ENCODE peak calls at places on chromosome 5, in seven cellular contexts. N is lower leg skin, A is T-helper 2 cell, K is Kasumi-1, Y is NCI-H2029, W is T-helper 1 cell, F is NT2/D1. J is an unnamed sample.

GRCh38 chr5:31383734-31384133 is 148.2 kb downstream of the DROSHA start:
- DNase-seq in F (no peak), Y (no peak), W (no peak), N (no peak), K (no peak), A (no peak), J (no peak)

GRCh38 chr5:401216-402034 is 41.6 kb upstream of the EXOC3 start:
- DNase-seq in F (no peak), K (no peak), Y (no peak), A (no peak), W (no peak), N (peak; percentile 11), J (no peak)

GRCh38 chr5:7850533-7851239 is at the start of gene CFAP90:
- DNase-seq in K (no peak), N (no peak), F (peak; percentile 54), Y (peak; percentile 29), A (peak; percentile 13), W (peak; percentile 28), J (no peak)

GRCh38 chr5:179060116-179061008 is at the start of gene ZNF354C:
- DNase-seq in A (peak; percentile 66), F (peak; percentile 81), Y (peak; percentile 74), K (no peak), N (peak; percentile 78), W (peak; percentile 72), J (peak; percentile 78)

GRCh38 chr5:33936004-33936380 is 194 bp upstream of the RXFP3 start:
- DNase-seq in Y (peak; percentile 25), N (no peak), K (peak; percentile 50), F (peak; percentile 40), A (no peak), W (no peak), J (peak; percentile 11)

GRCh38 chr5:138543730-138544104 is 681 bp upstream of the ETF1 start:
- DNase-seq in F (no peak), K (no peak), A (no peak), W (no peak), Y (no peak), N (peak; percentile 59), J (no peak)

GRCh38 chr5:68838157-68838718 is 255.6 kb upstream of the SLC30A5 start:
- DNase-seq in W (no peak), A (no peak), Y (no peak), F (no peak), K (no peak), N (peak; percentile 28), J (no peak)

GRCh38 chr5:141524604-141525597 is 36.0 kb downstream of the PCDHGC5 start:
- DNase-seq in K (peak; percentile 68), W (peak; percentile 26), N (peak; percentile 84), A (no peak), F (peak; percentile 93), Y (peak; percentile 91), J (peak; percentile 89)

GRCh38 chr5:113989278-113989912 is 372.5 kb upstream of the KCNN2 start:
- DNase-seq in A (no peak), F (no peak), W (no peak), Y (peak; percentile 1), K (no peak), N (no peak), J (no peak)

GRCh38 chr5:139901251-139901575 is 105.6 kb downstream of the PSD2 start:
- DNase-seq in F (no peak), K (no peak), W (no peak), A (no peak), N (no peak), Y (no peak), J (no peak)

GRCh38 chr5:86679529-86679928 is 61.8 kb downstream of the COX7C start:
- DNase-seq in Y (peak; percentile 83), K (peak; percentile 83), F (peak; percentile 2), N (no peak), W (no peak), A (no peak), J (peak; percentile 17)

GRCh38 chr5:102958481-102959011 is 161.4 kb downstream of the GIN1 start:
- DNase-seq in A (no peak), W (no peak), Y (peak; percentile 70), K (no peak), N (no peak), F (no peak), J (no peak)

GRCh38 chr5:133423618-133424282 is 188.6 kb downstream of the FSTL4 start:
- DNase-seq in A (peak; percentile 50), K (peak; percentile 32), N (peak; percentile 31), Y (no peak), W (peak; percentile 47), F (peak; percentile 40), J (peak; percentile 57)

GRCh38 chr5:93378073-93378472 is 202.9 kb downstream of the NR2F1-AS1 start:
- DNase-seq in Y (peak; percentile 35), N (no peak), F (no peak), W (no peak), K (no peak), A (no peak), J (no peak)

GRCh38 chr5:24644757-24645156 is at the start of gene CDH10:
- DNase-seq in W (no peak), F (peak; percentile 94), Y (no peak), A (no peak), N (no peak), K (no peak), J (no peak)

GRCh38 chr5:16593630-16594029 is 23.2 kb downstream of the RETREG1 start:
- DNase-seq in Y (no peak), F (no peak), K (no peak), A (no peak), N (no peak), W (no peak), J (no peak)

GRCh38 chr5:113147537-113147936 is 170.9 kb downstream of the DCP2 start:
- DNase-seq in W (no peak), A (no peak), K (no peak), F (no peak), N (no peak), Y (no peak), J (no peak)

GRCh38 chr5:179371681-179372675 is 26.7 kb upstream of the ADAMTS2 start:
- DNase-seq in N (no peak), F (no peak), A (no peak), Y (no peak), W (no peak), K (no peak), J (no peak)

GRCh38 chr5:57190593-57190992 is 16.7 kb downstream of the GPBP1 start:
- DNase-seq in N (no peak), K (no peak), Y (no peak), A (no peak), F (no peak), W (no peak), J (no peak)

GRCh38 chr5:132829742-132830435 is 558 bp downstream of the SHROOM1 start:
- DNase-seq in F (no peak), A (peak; percentile 47), N (peak; percentile 58), W (peak; percentile 60), K (peak; percentile 58), Y (peak; percentile 48), J (peak; percentile 39)

GRCh38 chr5:16669776-16670175 is 53.0 kb upstream of the RETREG1 start:
- DNase-seq in Y (no peak), F (no peak), A (no peak), N (no peak), W (no peak), K (no peak), J (no peak)

GRCh38 chr5:62600560-62601252 is 22.1 kb downstream of the LRRC70 start:
- DNase-seq in F (no peak), W (no peak), N (no peak), A (no peak), Y (no peak), K (no peak), J (no peak)

GRCh38 chr5:167442922-167443321 is 848.5 kb upstream of the WWC1 start:
- DNase-seq in A (no peak), K (no peak), W (no peak), N (no peak), F (no peak), Y (no peak), J (no peak)

GRCh38 chr5:151591144-151591819 is at the start of gene FAT2:
- DNase-seq in W (no peak), F (no peak), K (no peak), Y (no peak), N (peak; percentile 52), A (no peak), J (no peak)

GRCh38 chr5:67149933-67150523 is 46.6 kb downstream of the CD180 start:
- DNase-seq in K (peak; percentile 15), F (no peak), Y (no peak), A (no peak), N (no peak), W (no peak), J (no peak)

J was measured in tibial nerve.